ENCODE peak calls at places on chromosomes 13 and 19, in six cellular contexts. O, Q, Z, V, S and R are unnamed samples. For H3K9me3, the result is how much of the 10 kb centered on the place peaks cover.

GRCh38 chr13:53100394-53101063 is 71.9 kb downstream of the OLFM4 start:
- DNase-seq in O (no peak), Q (no peak), Z (no peak), V (no peak), S (no peak), R (no peak)

GRCh38 chr13:92436927-92437326 is 789.7 kb upstream of the GPC6 start:
- DNase-seq in O (no peak), Q (no peak), Z (no peak), V (no peak), S (no peak), R (no peak)

GRCh38 chr19:13964776-13965175 is 12.5 kb downstream of the DCAF15 start:
- DNase-seq in O (no peak), Q (no peak), Z (no peak), V (no peak), S (peak), R (no peak)

GRCh38 chr19:2191456-2191931 is 27.8 kb downstream of the DOT1L start:
- DNase-seq in O (no peak), Q (no peak), Z (no peak), V (no peak), S (no peak), R (no peak)

GRCh38 chr19:43784981-43785808 is 4.4 kb upstream of the KCNN4 start:
- DNase-seq in O (peak), Q (peak), Z (no peak), V (no peak), S (peak), R (no peak)

GRCh38 chr19:16660763-16661479 is at the start of gene TMEM38A:
- DNase-seq in O (peak), Q (peak), Z (peak), V (no peak), S (no peak), R (no peak)

GRCh38 chr13:113791226-113791625 is 32.2 kb downstream of the TMEM255B start:
- DNase-seq in O (no peak), Q (no peak), Z (peak), V (no peak), S (no peak), R (no peak)

GRCh38 chr19:55528030-55528801 is 8.7 kb downstream of the SBK2 start:
- DNase-seq in O (no peak), Q (no peak), Z (no peak), V (no peak), S (peak), R (no peak)

GRCh38 chr13:59356607-59357006 is 807.1 kb downstream of the DIAPH3 start:
- DNase-seq in O (peak), Q (no peak), Z (peak), V (no peak), S (peak), R (no peak)

GRCh38 chr19:17949956-17950309 is 17.0 kb upstream of the KCNN1 start:
- DNase-seq in O (no peak), Q (no peak), Z (no peak), V (no peak), S (no peak), R (no peak)

GRCh38 chr19:45251452-45252354 is 632 bp downstream of the MARK4 start:
- DNase-seq in O (peak), Q (peak), Z (peak), V (no peak), S (no peak), R (no peak)

GRCh38 chr13:67228909-67229308 is 1.2 kb downstream of the PCDH9 start:
- DNase-seq in O (no peak), Q (no peak), Z (no peak), V (no peak), S (peak), R (no peak)

GRCh38 chr19:18278521-18279265 is 2.7 kb downstream of the JUND start:
- DNase-seq in O (no peak), Q (no peak), Z (no peak), V (no peak), S (no peak), R (no peak)

GRCh38 chr13:78606471-78607408 is 3.4 kb upstream of the POU4F1 start:
- DNase-seq in O (no peak), Q (peak), Z (no peak), V (no peak), S (no peak), R (no peak)

GRCh38 chr19:30449673-30450072 is 77.5 kb downstream of the ZNF536 start:
- DNase-seq in O (no peak), Q (peak), Z (no peak), V (no peak), S (no peak), R (no peak)

GRCh38 chr19:27870293-27870692 is 1342.7 kb downstream of the UQCRFS1 start:
- DNase-seq in O (no peak), Q (no peak), Z (no peak), V (no peak), S (no peak), R (no peak)

GRCh38 chr19:41479757-41480191 is 36.8 kb downstream of the ERICH4 start:
- DNase-seq in O (no peak), Q (no peak), Z (no peak), V (no peak), S (no peak), R (no peak)

GRCh38 chr19:29845576-29846176 is 33.9 kb downstream of the CCNE1 start:
- DNase-seq in O (no peak), Q (peak), Z (no peak), V (no peak), S (peak), R (no peak)

GRCh38 chr13:36030670-36031331 is 100.4 kb downstream of the DCLK1 start:
- DNase-seq in O (no peak), Q (peak), Z (no peak), V (no peak), S (peak), R (no peak)

GRCh38 chr19:23956051-23956450 is 41.4 kb downstream of the ZNF726 start:
- DNase-seq in O (no peak), Q (no peak), Z (no peak), V (no peak), S (no peak), R (no peak)

GRCh38 chr19:38443458-38444001 is 10.0 kb downstream of the RYR1 start:
- DNase-seq in O (no peak), Q (no peak), Z (no peak), V (no peak), S (no peak), R (no peak)

GRCh38 chr13:39132286-39132685 is 94.0 kb downstream of the NHLRC3 start:
- DNase-seq in O (no peak), Q (no peak), Z (no peak), V (no peak), S (no peak), R (no peak)

GRCh38 chr19:50496189-50497029 is 14.6 kb downstream of the JOSD2 start:
- DNase-seq in O (peak), Q (peak), Z (peak), V (no peak), S (no peak), R (no peak)

GRCh38 chr13:44044544-44045178 is 165.0 kb downstream of the LACC1 start:
- DNase-seq in O (no peak), Q (no peak), Z (no peak), V (no peak), S (no peak), R (no peak)

GRCh38 chr19:38812841-38813320 is at the start of gene LGALS4:
- DNase-seq in O (peak), Q (no peak), Z (peak), V (no peak), S (no peak), R (no peak)

DNA sequence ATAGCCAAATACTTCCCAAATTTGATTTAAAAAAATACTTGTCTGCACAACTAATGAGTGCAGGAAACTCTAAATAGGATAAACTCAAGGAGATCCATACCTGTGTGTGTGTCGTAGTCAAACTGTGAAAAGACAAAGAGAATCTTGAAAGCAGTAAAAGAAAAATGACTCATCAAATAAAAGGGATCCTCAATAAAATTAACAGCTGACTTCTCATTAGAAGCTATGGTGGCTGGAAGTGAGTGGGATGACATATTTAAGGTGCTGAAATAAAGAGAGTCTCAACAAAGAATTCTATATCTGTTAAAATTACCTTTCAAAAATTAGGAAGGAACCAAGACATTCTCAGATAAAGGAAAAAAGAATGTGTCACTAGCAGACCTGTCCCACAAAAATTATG is 13.7 kb downstream of the RNASEH2B start:
- DNase-seq in O (no peak), Q (no peak), Z (no peak), V (no peak), S (no peak), R (no peak)
- H3K9me3 ChIP-seq in O (under half), Q (under half), Z (under half), V (under half), S (under half), R (under half)

GRCh38 chr19:9705836-9706235 is 30.9 kb upstream of the ZNF562 start:
- DNase-seq in O (no peak), Q (no peak), Z (no peak), V (no peak), S (no peak), R (no peak)

GRCh38 chr19:9700229-9700981 is 25.5 kb upstream of the ZNF562 start:
- DNase-seq in O (no peak), Q (no peak), Z (peak), V (no peak), S (no peak), R (no peak)

GRCh38 chr19:9702186-9702585 is 27.3 kb upstream of the ZNF562 start:
- DNase-seq in O (no peak), Q (no peak), Z (no peak), V (no peak), S (no peak), R (no peak)
- H3K27ac ChIP-seq in O (no peak), Q (no peak), Z (no peak), V (no peak), S (no peak), R (no peak)

GRCh38 chr13:57636811-57637210 is 5.3 kb downstream of the PCDH17 start:
- DNase-seq in O (no peak), Q (no peak), Z (no peak), V (no peak), S (no peak), R (no peak)

GRCh38 chr13:57638147-57638890 is 6.8 kb downstream of the PCDH17 start:
- DNase-seq in O (no peak), Q (no peak), Z (no peak), V (no peak), S (no peak), R (no peak)

GRCh38 chr13:57634829-57635165 is 3.3 kb downstream of the PCDH17 start:
- DNase-seq in O (no peak), Q (peak), Z (peak), V (no peak), S (no peak), R (no peak)

GRCh38 chr13:57635541-57635940 is 4.0 kb downstream of the PCDH17 start:
- DNase-seq in O (no peak), Q (no peak), Z (no peak), V (no peak), S (no peak), R (no peak)

DNA sequence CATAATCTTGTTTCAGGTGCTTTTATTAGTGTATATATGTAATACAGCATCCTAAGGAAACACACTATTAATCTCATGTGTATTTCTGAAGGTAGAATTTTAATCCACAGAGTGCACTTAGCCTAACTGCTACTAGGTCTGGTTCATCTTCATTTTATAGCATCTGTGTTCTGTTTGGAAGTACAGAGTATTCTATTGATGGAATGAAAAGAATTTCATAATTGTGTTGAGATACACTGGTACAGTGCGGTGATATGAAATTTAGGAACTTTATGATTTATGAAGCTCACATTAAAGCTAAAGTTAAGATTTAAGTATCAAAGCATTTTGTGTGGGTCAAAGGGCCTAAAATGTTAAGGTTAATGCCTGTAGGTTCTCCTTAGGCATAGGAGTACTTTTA is 6.0 kb downstream of the PCDH17 start:
- DNase-seq in O (no peak), Q (no peak), Z (no peak), V (no peak), S (no peak), R (no peak)
- H3K4me3 ChIP-seq in O (peak), Q (no peak), Z (no peak), V (no peak), S (no peak), R (no peak)

DNA sequence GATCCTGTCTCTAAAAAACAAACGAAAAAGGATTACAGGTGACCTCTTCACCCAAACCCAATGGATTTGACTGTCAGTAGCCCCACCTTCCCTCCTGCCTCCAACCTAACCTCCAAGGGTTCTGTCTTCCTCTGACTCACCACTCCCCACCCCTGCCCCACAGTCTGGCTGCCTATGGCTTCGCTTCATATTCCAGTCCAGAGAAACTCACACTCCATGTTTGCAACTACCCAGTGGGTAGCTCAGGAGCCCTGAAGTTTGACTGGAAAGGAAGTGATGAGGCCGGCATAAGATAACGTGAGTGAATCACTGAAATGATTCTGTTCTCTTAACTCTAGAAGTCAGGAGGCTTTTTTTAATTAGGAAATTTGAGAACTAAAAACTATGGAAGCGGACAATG is 303.9 kb downstream of the FOXO1 start:
- DNase-seq in O (no peak), Q (no peak), Z (no peak), V (no peak), S (no peak), R (no peak)
- H3K9me3 ChIP-seq in O (under half), Q (under half), Z (under half), V (under half), S (under half), R (under half)

DNA sequence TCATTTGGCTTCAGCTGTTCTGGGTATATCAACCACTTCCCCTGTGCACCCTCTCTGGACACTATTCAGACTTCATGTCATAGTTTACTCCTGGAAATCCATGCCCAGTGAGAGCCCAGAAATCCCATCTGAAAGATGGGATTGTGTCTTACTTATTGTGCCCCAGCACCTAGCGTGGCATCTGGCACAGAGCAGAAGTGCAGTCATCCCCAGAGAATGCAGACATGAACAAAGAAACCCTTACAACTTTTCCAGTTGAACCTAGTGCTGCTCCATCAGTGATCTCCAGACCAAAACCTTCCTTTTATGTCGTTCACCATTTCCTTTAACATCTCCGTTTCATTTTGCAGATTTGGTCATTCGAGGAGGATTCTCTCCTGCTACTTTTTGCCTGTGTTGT is 60.6 kb downstream of the MBNL2 start:
- DNase-seq in O (no peak), Q (no peak), Z (no peak), V (no peak), S (no peak), R (no peak)
- H3K27ac ChIP-seq in O (no peak), Q (no peak), Z (no peak), V (peak), S (no peak), R (peak)

DNA sequence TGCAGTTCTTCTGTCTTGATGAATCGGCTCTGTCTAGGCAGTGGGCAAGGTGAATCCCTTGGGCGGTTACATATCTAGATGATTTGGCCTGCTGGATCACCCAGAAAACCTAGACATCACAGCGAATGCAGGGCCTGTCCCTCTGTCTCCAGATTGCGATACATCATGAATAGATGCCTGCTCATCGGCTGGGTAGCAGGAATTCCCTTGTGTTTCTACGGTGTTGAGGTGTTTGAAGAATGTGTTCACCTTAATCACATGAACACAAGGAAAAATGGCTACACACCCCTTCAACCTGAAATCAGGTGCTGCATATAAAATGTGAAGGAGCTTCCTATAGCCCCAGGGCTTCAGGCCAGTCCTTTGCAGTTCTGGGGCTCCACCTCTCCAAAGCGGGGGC is 281.2 kb downstream of the SHISA2 start:
- DNase-seq in O (no peak), Q (no peak), Z (no peak), V (no peak), S (no peak), R (no peak)
- H3K4me3 ChIP-seq in O (no peak), Q (no peak), Z (no peak), V (no peak), S (no peak), R (no peak)